ENCODE peak calls at places on chromosomes 13 and 19, in four cellular contexts. X, J, R and E are unnamed samples. For H3K4me1, the result is how much of the 10 kb centered on the place peaks cover.

GRCh38 chr13:39566216-39566869 is 36.6 kb downstream of the LHFPL6 start:
- DNase-seq in X (no peak), J (no peak), R (no peak), E (no peak)

GRCh38 chr19:53103141-53103902 is at the start of gene ZNF160:
- DNase-seq in X (peak), J (peak), R (peak), E (peak)

GRCh38 chr13:102214956-102215355 is 186.9 kb downstream of the FGF14 start:
- DNase-seq in X (no peak), J (no peak), R (no peak), E (no peak)

GRCh38 chr13:46210362-46211083 is 1.2 kb upstream of the LRRC63 start:
- DNase-seq in X (peak), J (no peak), R (no peak), E (no peak)

GRCh38 chr19:14363203-14364097 is 17.8 kb upstream of the ADGRE5 start:
- DNase-seq in X (peak), J (peak), R (peak), E (peak)

GRCh38 chr13:107450931-107451330 is 764.4 kb downstream of the LIG4 start:
- DNase-seq in X (no peak), J (no peak), R (no peak), E (no peak)

GRCh38 chr19:15374105-15374651 is 5.4 kb downstream of the AKAP8 start:
- DNase-seq in X (no peak), J (no peak), R (no peak), E (no peak)

GRCh38 chr13:20988909-20989735 is 72.3 kb downstream of the LATS2 start:
- DNase-seq in X (no peak), J (no peak), R (no peak), E (no peak)

GRCh38 chr13:95485518-95486144 is 66.9 kb upstream of the CLDN10 start:
- DNase-seq in X (peak), J (no peak), R (no peak), E (no peak)

GRCh38 chr19:49342291-49342721 is 7.1 kb downstream of the CD37 start:
- DNase-seq in X (no peak), J (no peak), R (no peak), E (no peak)

GRCh38 chr13:32019612-32020233 is 11.9 kb upstream of the FRY start:
- DNase-seq in X (peak), J (no peak), R (peak), E (peak)

GRCh38 chr19:45613926-45614725 is 12.1 kb upstream of the GPR4 start:
- DNase-seq in X (no peak), J (no peak), R (no peak), E (peak)

GRCh38 chr13:64362564-64362963 is 2867.6 kb downstream of the PCDH9 start:
- DNase-seq in X (no peak), J (no peak), R (no peak), E (no peak)

GRCh38 chr13:51856027-51856736 is 5.6 kb upstream of the CCDC70 start:
- DNase-seq in X (peak), J (no peak), R (no peak), E (no peak)

GRCh38 chr19:16085115-16085514 is 8.8 kb downstream of the TPM4 start:
- DNase-seq in X (no peak), J (no peak), R (no peak), E (no peak)

GRCh38 chr13:20828540-20829364 is 55.0 kb upstream of the EEF1AKMT1 start:
- DNase-seq in X (peak), J (no peak), R (peak), E (peak)

GRCh38 chr13:112870062-112870352 is 99.0 kb upstream of the MCF2L start:
- DNase-seq in X (no peak), J (no peak), R (no peak), E (no peak)
- H3K4me1 ChIP-seq in X (under half), J (under half), R (under half), E (under half)

GRCh38 chr13:36163303-36163702 is 32.1 kb upstream of the DCLK1 start:
- DNase-seq in X (no peak), J (no peak), R (no peak), E (no peak)
- TF ChIP-seq PHF8 in X (no peak), J (no peak), R (no peak), E (no peak)

GRCh38 chr13:41012536-41012935 is 6.6 kb downstream of the ELF1 start:
- DNase-seq in X (no peak), J (no peak), R (no peak), E (no peak)
- H3K4me1 ChIP-seq in X (under half), J (under half), R (half or more), E (under half)

GRCh38 chr13:25409938-25410337 is 38.2 kb downstream of the ATP8A2 start:
- DNase-seq in X (no peak), J (no peak), R (no peak), E (no peak)

GRCh38 chr13:25401958-25402357 is 30.2 kb downstream of the ATP8A2 start:
- DNase-seq in X (no peak), J (no peak), R (no peak), E (no peak)

GRCh38 chr13:25406377-25406776 is 34.6 kb downstream of the ATP8A2 start:
- DNase-seq in X (peak), J (no peak), R (peak), E (peak)
- TF ChIP-seq PHF8 in X (no peak), J (no peak), R (no peak), E (no peak)

GRCh38 chr13:22937241-22937640 is 243.5 kb upstream of the SGCG start:
- DNase-seq in X (no peak), J (no peak), R (no peak), E (no peak)
- H3K4me1 ChIP-seq in X (under half), J (under half), R (under half), E (under half)

GRCh38 chr19:33960566-33960965 is 163.9 kb downstream of the KCTD15 start:
- DNase-seq in X (no peak), J (no peak), R (no peak), E (no peak)
- TF ChIP-seq PHF8 in X (no peak), J (no peak), R (no peak), E (no peak)

GRCh38 chr19:10961073-10961762 is 388 bp downstream of the SMARCA4 start:
- DNase-seq in X (peak), J (no peak), R (no peak), E (no peak)
- H3K4me1 ChIP-seq in X (under half), J (under half), R (under half), E (under half)

GRCh38 chr19:54209748-54210494 is 9.3 kb downstream of the RPS9 start:
- DNase-seq in X (peak), J (no peak), R (peak), E (peak)
- TF ChIP-seq PHF8 in X (no peak), J (no peak), R (no peak), E (no peak)

GRCh38 chr19:1271528-1272422 is 2.6 kb downstream of the CIRBP start:
- DNase-seq in X (peak), J (no peak), R (no peak), E (no peak)
- H3K4me1 ChIP-seq in X (half or more), J (under half), R (half or more), E (half or more)